ENCODE peak calls at places on chromosomes 5 and 9, in five cellular contexts. R is OCI-LY7, U is PC-3, F is NT2/D1, L is adipocyte. C is an unnamed sample.

GRCh38 chr9:89431930-89432725 is 65.8 kb downstream of the SEMA4D start:
- DNase-seq in R (no peak), U (no peak), F (no peak), L (no peak), C (no peak)

GRCh38 chr5:9047932-9048331 is 497.9 kb downstream of the SEMA5A start:
- DNase-seq in R (no peak), U (no peak), F (no peak), L (no peak), C (no peak)

GRCh38 chr5:2832394-2832793 is 80.9 kb upstream of the IRX2 start:
- DNase-seq in R (no peak), U (no peak), F (no peak), L (no peak), C (no peak)

GRCh38 chr5:135460246-135461033 is 8.3 kb upstream of the TIFAB start:
- DNase-seq in R (no peak), U (no peak), F (no peak), L (no peak), C (no peak)

GRCh38 chr5:40410231-40410861 is 269.4 kb upstream of the PTGER4 start:
- DNase-seq in R (no peak), U (peak; percentile 71), F (no peak), L (no peak), C (no peak)

GRCh38 chr9:114026335-114026734 is 51.8 kb downstream of the AMBP start:
- DNase-seq in R (no peak), U (no peak), F (no peak), L (no peak), C (no peak)

GRCh38 chr5:96881511-96882115 is 5.3 kb downstream of the ERAP2 start:
- DNase-seq in R (no peak), U (peak; percentile 50), F (no peak), L (no peak), C (no peak)

GRCh38 chr5:87154191-87154590 is 113.5 kb upstream of the RASA1 start:
- DNase-seq in R (no peak), U (no peak), F (no peak), L (no peak), C (no peak)

GRCh38 chr5:126814721-126815404 is 37.9 kb downstream of the LMNB1 start:
- DNase-seq in R (no peak), U (peak; percentile 10), F (no peak), L (peak; percentile 48), C (no peak)

GRCh38 chr9:107750741-107751521 is 261.4 kb upstream of the KLF4 start:
- DNase-seq in R (no peak), U (peak; percentile 91), F (no peak), L (peak; percentile 98), C (peak; percentile 72)

GRCh38 chr5:176851871-176852270 is 41.5 kb downstream of the UNC5A start:
- DNase-seq in R (no peak), U (no peak), F (no peak), L (no peak), C (no peak)

GRCh38 chr9:85430659-85431370 is 310.9 kb downstream of the AGTPBP1 start:
- DNase-seq in R (no peak), U (no peak), F (no peak), L (no peak), C (no peak)

GRCh38 chr9:37338218-37338617 is 84.3 kb upstream of the GRHPR start:
- DNase-seq in R (no peak), U (no peak), F (no peak), L (no peak), C (no peak)

GRCh38 chr9:111959960-111960359 is 63.3 kb downstream of the UGCG start:
- DNase-seq in R (no peak), U (peak; percentile 45), F (no peak), L (no peak), C (no peak)
- H3K4me1 ChIP-seq in R (peaks cover 9% of the 10 kb centered on the region), U (peaks cover 37% of the 10 kb centered on the region), F (peaks cover 5% of the 10 kb centered on the region), L (peaks cover 28% of the 10 kb centered on the region), C (peaks cover 14% of the 10 kb centered on the region)

GRCh38 chr5:42321800-42322199 is 101.4 kb upstream of the GHR start:
- DNase-seq in R (no peak), U (no peak), F (peak; percentile 16), L (peak; percentile 0), C (no peak)
- H3K4me3 ChIP-seq in R (no peak overlapping the region), U (no peak overlapping the region), F (no peak overlapping the region), L (no peak overlapping the region), C (no peak overlapping the region)

DNA sequence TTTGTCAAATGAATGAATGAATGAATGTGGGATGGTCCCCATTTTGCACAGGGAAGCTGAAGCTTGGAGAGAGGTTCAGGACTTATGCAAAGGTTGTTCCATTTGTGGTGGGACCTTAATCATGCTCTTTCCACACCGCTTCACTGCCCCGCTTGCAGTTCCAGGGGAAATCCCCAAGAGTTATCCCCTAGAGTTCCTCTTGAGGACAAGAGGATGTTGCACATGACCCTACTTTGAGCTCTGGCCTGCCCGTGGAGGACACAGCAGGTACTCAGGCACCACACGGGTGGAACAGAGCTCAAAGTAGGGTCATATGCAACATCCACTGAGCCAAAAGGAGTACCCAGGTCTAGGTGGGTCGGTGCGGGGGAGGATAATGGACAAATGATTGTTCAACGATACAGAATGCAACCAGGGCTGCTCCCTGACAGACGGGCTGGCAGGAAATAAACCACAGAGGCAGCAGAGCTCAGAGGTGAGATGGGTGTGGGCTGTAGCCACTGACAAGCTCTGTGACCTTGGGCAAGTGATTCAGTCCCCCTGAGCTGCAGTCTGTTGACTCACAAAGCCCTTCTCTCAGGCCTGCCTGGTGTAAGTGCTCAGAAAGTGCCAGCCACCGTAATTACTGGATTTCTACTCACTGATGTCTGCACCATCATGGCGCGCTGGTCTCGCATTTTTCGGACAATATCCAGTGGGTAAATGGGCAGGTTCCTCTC is 60.3 kb upstream of the EPB41L4B start:
- DNase-seq in R (no peak), U (peak; percentile 54), F (no peak), L (no peak), C (no peak)
- H3K4me1 ChIP-seq in R (no peaks in the 10 kb centered on the region), U (no peaks in the 10 kb centered on the region), F (no peaks in the 10 kb centered on the region), L (no peaks in the 10 kb centered on the region), C (no peaks in the 10 kb centered on the region)

DNA sequence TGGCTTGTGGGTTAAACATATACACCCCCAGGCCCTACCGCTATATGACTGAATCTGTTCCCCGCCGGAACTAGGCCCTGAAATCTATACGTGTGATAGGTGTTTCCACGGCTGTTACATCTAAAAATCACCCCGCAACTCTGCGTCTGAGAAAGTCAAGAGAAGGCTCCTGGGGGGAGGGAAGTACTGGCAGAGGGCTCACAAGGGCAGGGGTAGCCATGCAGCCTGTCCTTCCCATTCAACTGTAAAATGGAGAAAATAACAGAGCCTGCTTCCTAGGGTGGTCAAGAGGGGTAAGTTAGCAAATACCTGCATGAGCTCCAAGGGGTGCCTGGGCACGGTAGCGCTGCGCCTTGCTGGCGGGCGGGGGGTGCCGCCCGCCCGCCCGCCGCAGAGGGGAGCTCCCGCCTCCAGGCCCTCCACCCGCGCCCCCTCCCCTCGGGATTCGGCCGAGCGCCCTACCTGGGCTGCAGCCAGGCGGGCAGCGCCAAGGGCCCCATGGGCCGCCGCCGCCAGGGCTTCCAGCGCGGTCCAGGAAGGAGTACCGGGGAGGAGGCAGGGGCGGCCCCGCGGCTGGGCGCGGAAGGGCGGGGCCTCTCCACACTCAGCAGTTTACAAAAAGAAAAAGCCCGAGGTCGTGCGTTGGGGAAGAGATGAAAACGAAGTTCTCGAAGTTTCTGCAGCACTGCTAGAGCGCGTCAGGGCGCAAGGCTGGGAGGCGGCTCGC is at the start of gene HACD4:
- DNase-seq in R (no peak), U (no peak), F (no peak), L (peak; percentile 67), C (peak; percentile 82)
- H3K4me3 ChIP-seq in R (no peak within 1 kb of the TSS), U (no peak within 1 kb of the TSS), F (peak within 1 kb of the TSS; percentile 19), L (peak within 1 kb of the TSS; percentile 81), C (peak within 1 kb of the TSS; percentile 62)

GRCh38 chr5:10592598-10592997 is 28.7 kb downstream of the ANKRD33B start:
- DNase-seq in R (no peak), U (no peak), F (no peak), L (no peak), C (no peak)

GRCh38 chr5:10595305-10595677 is 31.4 kb downstream of the ANKRD33B start:
- DNase-seq in R (no peak), U (peak; percentile 33), F (no peak), L (peak; percentile 56), C (no peak)

GRCh38 chr5:10594591-10595210 is 30.8 kb downstream of the ANKRD33B start:
- DNase-seq in R (no peak), U (no peak), F (no peak), L (no peak), C (no peak)

GRCh38 chr5:10591946-10592345 is 28.1 kb downstream of the ANKRD33B start:
- DNase-seq in R (no peak), U (peak; percentile 30), F (no peak), L (no peak), C (no peak)

DNA sequence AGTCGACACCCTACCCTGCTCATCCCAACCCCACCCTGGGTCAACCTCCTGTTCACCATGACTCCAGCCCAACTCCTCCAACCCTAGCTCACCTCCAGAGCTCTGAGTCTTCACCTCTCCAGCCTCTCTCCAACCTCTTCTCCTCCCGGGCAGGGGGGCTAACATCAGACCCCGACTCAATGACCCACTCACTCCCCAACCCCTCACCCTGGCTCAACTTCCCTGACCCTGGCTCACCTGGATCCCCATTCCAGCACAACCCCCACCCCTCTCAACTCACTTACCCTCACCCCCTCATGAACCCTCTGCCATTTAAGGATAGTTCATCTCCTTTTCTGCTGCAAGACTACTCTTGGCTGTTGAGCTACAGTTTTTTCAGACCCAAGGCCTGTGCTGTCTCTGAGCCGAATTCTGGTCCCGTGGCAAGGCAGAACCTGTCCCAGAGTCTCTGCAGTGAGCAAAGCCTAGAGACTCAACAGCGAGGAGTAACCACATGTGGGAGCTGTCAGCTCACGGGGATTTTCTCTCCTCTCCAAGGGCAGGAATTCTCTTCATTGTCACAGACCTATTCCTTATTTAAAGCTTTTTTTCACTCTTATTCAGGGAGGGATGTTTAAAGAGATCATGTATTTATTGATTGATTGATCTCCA is 29.8 kb downstream of the ANKRD33B start:
- DNase-seq in R (no peak), U (no peak), F (no peak), L (no peak), C (no peak)
- H3K4me1 ChIP-seq in R (peaks cover 34% of the 10 kb centered on the region), U (peaks cover 43% of the 10 kb centered on the region), F (peaks cover 4% of the 10 kb centered on the region), L (peaks cover 20% of the 10 kb centered on the region), C (peaks cover 5% of the 10 kb centered on the region)

DNA sequence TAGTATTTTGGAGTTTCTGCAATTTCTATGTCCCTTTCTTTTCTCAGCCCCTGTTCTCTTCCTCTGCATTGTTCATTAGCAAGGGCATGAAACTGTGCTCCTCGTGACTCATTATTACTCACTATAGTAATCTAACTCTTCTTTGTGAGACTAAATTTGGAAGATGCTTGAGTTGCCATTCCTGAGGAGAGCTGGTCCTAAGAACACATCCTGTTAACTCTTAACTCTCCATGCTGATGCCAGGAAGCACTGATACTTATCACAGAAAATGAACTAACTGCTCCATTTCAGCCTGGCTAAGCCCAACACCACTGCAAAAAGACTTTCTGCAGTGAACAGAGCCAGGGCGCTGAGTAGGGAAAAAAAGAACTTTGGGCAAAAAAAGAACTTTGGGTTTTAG is 10.6 kb upstream of the CSNK1A1 start:
- DNase-seq in R (peak; percentile 17), U (peak; percentile 99), F (no peak), L (peak; percentile 92), C (no peak)
- H3K4me3 ChIP-seq in R (no peak overlapping the region), U (peak overlapping the region; percentile 61), F (no peak overlapping the region), L (peak overlapping the region; percentile 42), C (no peak overlapping the region)